ENCODE peak calls at places on chromosomes 6 and 20, in seven cellular contexts. O, L, A, B, K, F and S are unnamed samples.

GRCh38 chr20:45469336-45470261 is at the start of gene WFDC2:
- DNase-seq in F (peak; percentile 60), B (no peak), A (no peak), L (peak; percentile 28), K (no peak), O (peak; percentile 81), S (no peak)

GRCh38 chr6:16276991-16277981 is 38.9 kb downstream of the GMPR start:
- DNase-seq in O (peak; percentile 58), A (peak; percentile 89), L (no peak), K (no peak), B (peak; percentile 50), F (peak; percentile 94), S (no peak)

GRCh38 chr6:145783796-145784195 is 30.8 kb downstream of the FBXO30 start:
- DNase-seq in K (no peak), B (no peak), F (no peak), A (no peak), O (no peak), L (no peak), S (no peak)

GRCh38 chr20:9236408-9236912 is 167.6 kb downstream of the PLCB4 start:
- DNase-seq in O (no peak), A (no peak), L (no peak), K (no peak), B (no peak), F (no peak), S (no peak)

GRCh38 chr20:33685328-33686007 is 717 bp downstream of the E2F1 start:
- DNase-seq in K (peak; percentile 77), B (peak; percentile 78), O (no peak), L (no peak), F (peak; percentile 74), A (no peak), S (no peak)

GRCh38 chr6:29651413-29652197 is 5.3 kb upstream of the MOG start:
- DNase-seq in O (no peak), B (peak; percentile 56), A (peak; percentile 44), F (peak; percentile 52), L (no peak), K (no peak), S (no peak)

GRCh38 chr6:75201901-75202672 is 3.8 kb downstream of the COL12A1 start:
- DNase-seq in L (no peak), F (peak; percentile 57), A (peak; percentile 60), O (peak; percentile 48), B (peak; percentile 27), K (no peak), S (no peak)

GRCh38 chr6:106098383-106099234 is 12.5 kb downstream of the PRDM1 start:
- DNase-seq in L (no peak), A (peak; percentile 72), B (no peak), O (peak; percentile 57), K (no peak), F (peak; percentile 66), S (no peak)

GRCh38 chr6:147132889-147133288 is 71.3 kb upstream of the STXBP5 start:
- DNase-seq in A (peak; percentile 72), F (no peak), B (no peak), K (no peak), L (no peak), O (no peak), S (no peak)

GRCh38 chr6:156395276-156395675 is 381.9 kb upstream of the ARID1B start:
- DNase-seq in K (no peak), B (peak; percentile 32), L (no peak), A (no peak), O (no peak), F (no peak), S (no peak)

DNA sequence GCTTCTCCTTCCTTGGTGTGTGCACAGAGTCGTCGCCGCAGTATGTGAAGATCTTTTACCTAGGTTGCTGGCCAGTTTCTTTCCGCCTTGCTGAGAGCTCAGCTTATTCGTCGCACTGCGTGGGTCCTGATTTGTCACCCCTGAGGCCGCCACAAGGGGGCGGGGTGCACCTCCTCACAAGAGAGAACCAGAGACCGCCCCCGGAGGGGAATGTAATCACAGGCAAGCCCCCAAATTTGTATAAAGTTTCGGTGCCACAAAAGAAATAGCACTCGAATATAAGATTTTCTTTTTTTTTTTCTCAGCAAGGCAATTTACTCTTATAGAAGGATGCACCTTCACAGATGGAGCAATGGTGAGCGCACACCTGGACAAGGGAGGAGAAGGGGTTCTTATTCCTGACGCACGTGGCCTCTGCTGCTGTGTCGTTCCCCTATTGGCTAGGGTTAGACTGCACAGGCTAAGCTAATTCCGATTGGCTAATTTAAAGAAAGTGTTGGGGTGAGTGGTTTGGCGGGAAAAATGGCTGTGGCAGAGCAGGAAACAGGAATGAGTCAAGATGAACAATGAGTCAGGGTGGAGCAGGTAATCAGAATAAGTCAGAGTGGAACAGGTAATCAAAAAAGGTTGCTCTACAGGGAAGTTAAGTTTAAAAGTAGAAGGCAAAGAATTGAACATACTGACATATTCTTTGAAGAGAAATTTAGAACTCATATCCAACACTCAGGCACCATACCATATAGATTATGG is 19.5 kb downstream of the NCOA3 start:
- DNase-seq in O (no peak), F (peak; percentile 32), B (no peak), A (no peak), K (peak; percentile 67), L (no peak), S (no peak)
- TF ChIP-seq CTCF in O (no peak), F (peak; percentile 33), B (no peak), A (peak; percentile 10), K (peak; percentile 50), L (peak; percentile 14), S (peak; percentile 33)

GRCh38 chr6:111873178-111874029 is at the start of gene FYN:
- DNase-seq in O (peak; percentile 97), F (peak; percentile 99), L (peak; percentile 99), K (peak; percentile 100), A (peak; percentile 98), B (peak; percentile 99), S (peak; percentile 100)
- TF ChIP-seq CTCF in O (peak; percentile 48), F (peak; percentile 25), L (peak; percentile 51), K (peak; percentile 69), A (no peak), B (peak; percentile 38), S (peak; percentile 43)

DNA sequence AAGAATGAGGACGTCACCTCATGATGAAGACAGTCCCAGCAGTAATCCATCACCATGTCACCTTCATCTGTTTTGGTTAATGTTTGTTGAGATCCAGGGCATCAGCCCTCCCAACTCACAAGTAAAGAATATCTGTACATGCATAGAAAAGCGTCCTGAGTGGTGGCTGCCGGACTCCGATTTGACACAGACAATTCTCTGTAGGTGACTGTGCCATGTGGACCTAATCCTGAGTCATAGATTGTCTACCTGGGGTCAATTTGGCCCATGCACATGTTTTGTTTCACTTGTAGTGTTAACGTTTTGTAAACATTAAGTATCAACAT is 168.4 kb upstream of the UST start:
- DNase-seq in A (no peak), B (no peak), O (no peak), F (no peak), L (no peak), K (no peak), S (no peak)
- TF ChIP-seq CTCF in A (no peak), B (no peak), O (no peak), F (no peak), L (no peak), K (no peak), S (no peak)

GRCh38 chr6:912871-913663 is 220.1 kb upstream of the EXOC2 start:
- DNase-seq in A (peak; percentile 16), F (peak; percentile 73), L (no peak), B (peak; percentile 37), K (no peak), O (no peak), S (no peak)
- TF ChIP-seq CTCF in A (peak; percentile 22), F (peak; percentile 67), L (no peak), B (peak; percentile 39), K (peak; percentile 57), O (peak; percentile 29), S (peak; percentile 42)

GRCh38 chr20:5153612-5154542 is 27.1 kb downstream of the CDS2 start:
- DNase-seq in A (no peak), L (no peak), K (no peak), B (no peak), F (no peak), O (no peak), S (no peak)
- TF ChIP-seq CTCF in A (no peak), L (no peak), K (no peak), B (no peak), F (no peak), O (no peak), S (no peak)

GRCh38 chr6:100370265-100370664 is 94.5 kb downstream of the SIM1 start:
- DNase-seq in B (no peak), O (no peak), K (no peak), L (no peak), A (no peak), F (no peak), S (no peak)
- TF ChIP-seq CTCF in B (no peak), O (no peak), K (peak; percentile 41), L (no peak), A (peak; percentile 17), F (no peak), S (no peak)